ENCODE peak calls at places on chromosomes 6 and 20, in four cellular contexts. H, S, W and C are unnamed samples.

GRCh38 chr6:9482030-9482731 is 932.7 kb downstream of the TFAP2A start:
- DNase-seq in H (no peak), S (peak; percentile 92), W (no peak), C (no peak)

GRCh38 chr6:35970181-35970580 is 49.3 kb upstream of the SRPK1 start:
- DNase-seq in S (peak; percentile 59), W (no peak), H (no peak), C (no peak)

GRCh38 chr6:73642530-73642929 is 11.3 kb downstream of the SLC17A5 start:
- DNase-seq in S (no peak), H (no peak), W (no peak), C (no peak)

GRCh38 chr20:8664778-8665177 is 404.1 kb upstream of the PLCB4 start:
- DNase-seq in S (no peak), W (no peak), H (no peak), C (peak; percentile 15)

GRCh38 chr20:58661298-58662141 is 10.4 kb downstream of the STX16 start:
- DNase-seq in H (no peak), W (peak; percentile 23), S (no peak), C (no peak)

GRCh38 chr6:124962617-124963415 is 579 bp downstream of the RNF217 start:
- DNase-seq in W (no peak), H (peak; percentile 48), S (peak; percentile 52), C (peak; percentile 80)

GRCh38 chr20:1301031-1301529 is 27.9 kb downstream of the SDCBP2 start:
- DNase-seq in H (no peak), W (no peak), S (peak; percentile 53), C (peak; percentile 77)

GRCh38 chr6:137283940-137284910 is 65.0 kb upstream of the IFNGR1 start:
- DNase-seq in W (no peak), H (no peak), S (no peak), C (no peak)

GRCh38 chr6:75157336-75157735 is 48.5 kb downstream of the COL12A1 start:
- DNase-seq in W (no peak), S (no peak), H (no peak), C (no peak)

GRCh38 chr6:138007014-138007472 is 100.2 kb downstream of the PERP start:
- DNase-seq in H (no peak), S (peak; percentile 31), W (no peak), C (peak; percentile 73)

GRCh38 chr20:57395111-57395959 is 4.1 kb downstream of the RBM38 start:
- DNase-seq in S (peak; percentile 50), H (peak; percentile 95), W (no peak), C (peak; percentile 92)

GRCh38 chr6:41176189-41176588 is 13.3 kb upstream of the TREM2 start:
- DNase-seq in W (no peak), S (no peak), H (no peak), C (no peak)

GRCh38 chr6:18117136-18117535 is 5.3 kb downstream of the NHLRC1 start:
- DNase-seq in H (no peak), W (no peak), S (no peak), C (no peak)

GRCh38 chr6:36122495-36123269 is 7.6 kb upstream of the MAPK13 start:
- DNase-seq in H (peak; percentile 19), S (no peak), W (no peak), C (peak; percentile 5)

GRCh38 chr20:25136643-25137559 is 55.0 kb upstream of the VSX1 start:
- DNase-seq in S (peak; percentile 93), H (peak; percentile 52), W (no peak), C (no peak)

GRCh38 chr6:119276211-119276610 is 73.3 kb downstream of the MAN1A1 start:
- DNase-seq in S (peak; percentile 25), W (no peak), H (no peak), C (no peak)

GRCh38 chr6:129609635-129610034 is 100.3 kb downstream of the ARHGAP18 start:
- DNase-seq in W (no peak), H (no peak), S (no peak), C (no peak)

GRCh38 chr20:35720165-35721123 is 21.2 kb downstream of the ROMO1 start:
- DNase-seq in W (no peak), H (no peak), S (no peak), C (no peak)

GRCh38 chr20:50353289-50353961 is 156.8 kb upstream of the PTPN1 start:
- DNase-seq in W (no peak), S (no peak), H (peak; percentile 35), C (no peak)

GRCh38 chr20:35776513-35777101 is 4.8 kb downstream of the PHF20 start:
- DNase-seq in H (peak; percentile 88), W (no peak), S (peak; percentile 57), C (no peak)

GRCh38 chr20:50815162-50815989 is 20.5 kb downstream of the BCAS4 start:
- DNase-seq in W (no peak), S (peak; percentile 71), H (no peak), C (no peak)

GRCh38 chr6:5261545-5262109 is 314 bp downstream of the FARS2 start:
- DNase-seq in S (peak; percentile 6), H (no peak), W (no peak), C (no peak)

GRCh38 chr6:142167071-142167470 is 20.0 kb downstream of the VTA1 start:
- DNase-seq in H (no peak), W (no peak), S (no peak), C (no peak)

GRCh38 chr6:15365273-15365687 is 119.4 kb downstream of the JARID2 start:
- DNase-seq in S (peak; percentile 82), W (no peak), H (peak; percentile 93), C (peak; percentile 45)

GRCh38 chr6:65903992-65904391 is 197.0 kb upstream of the EYS start:
- DNase-seq in S (no peak), H (no peak), W (no peak), C (no peak)

GRCh38 chr6:137949686-137950390 is 82.8 kb downstream of the TNFAIP3 start:
- DNase-seq in S (no peak), H (no peak), W (peak; percentile 13), C (no peak)

GRCh38 chr6:66897576-66897975 is 1190.5 kb upstream of the EYS start:
- DNase-seq in W (no peak), S (peak; percentile 37), H (no peak), C (no peak)

GRCh38 chr6:52352239-52353008 is 9.5 kb upstream of the PAQR8 start:
- DNase-seq in W (no peak), H (no peak), S (peak; percentile 95), C (no peak)

GRCh38 chr6:80638222-80639055 is 532.0 kb downstream of the BCKDHB start:
- DNase-seq in H (peak; percentile 63), S (peak; percentile 97), W (no peak), C (no peak)

GRCh38 chr6:47352966-47353365 is 43.3 kb upstream of the TNFRSF21 start:
- DNase-seq in S (no peak), W (no peak), H (no peak), C (no peak)

GRCh38 chr6:47352169-47352568 is 42.5 kb upstream of the TNFRSF21 start:
- DNase-seq in H (no peak), W (no peak), S (no peak), C (no peak)

GRCh38 chr6:47353822-47354221 is 44.1 kb upstream of the TNFRSF21 start:
- DNase-seq in H (no peak), S (no peak), W (no peak), C (no peak)

GRCh38 chr6:47348316-47348863 is 38.7 kb upstream of the TNFRSF21 start:
- DNase-seq in H (no peak), W (no peak), S (no peak), C (no peak)

GRCh38 chr6:47349931-47350330 is 40.2 kb upstream of the TNFRSF21 start:
- DNase-seq in S (no peak), W (no peak), H (no peak), C (no peak)
- H3K36me3 ChIP-seq in S (no peaks in the 10 kb centered on the region), W (no peaks in the 10 kb centered on the region), H (no peaks in the 10 kb centered on the region), C (no peaks in the 10 kb centered on the region)

GRCh38 chr6:168157272-168158007 is 78.4 kb upstream of the FRMD1 start:
- DNase-seq in S (peak; percentile 35), W (no peak), H (peak; percentile 41), C (peak; percentile 69)

GRCh38 chr6:168156742-168157265 is 77.8 kb upstream of the FRMD1 start:
- DNase-seq in W (no peak), S (no peak), H (no peak), C (no peak)

GRCh38 chr6:168155193-168155592 is 76.2 kb upstream of the FRMD1 start:
- DNase-seq in W (no peak), S (peak; percentile 12), H (no peak), C (no peak)

GRCh38 chr6:168154263-168154917 is 75.4 kb upstream of the FRMD1 start:
- DNase-seq in H (no peak), S (no peak), W (no peak), C (no peak)

GRCh38 chr6:168155821-168156741 is 77.1 kb upstream of the FRMD1 start:
- DNase-seq in S (no peak), H (no peak), W (no peak), C (no peak)
- H3K4me3 ChIP-seq in S (no peak overlapping the region), H (no peak overlapping the region), W (no peak overlapping the region), C (no peak overlapping the region)

DNA sequence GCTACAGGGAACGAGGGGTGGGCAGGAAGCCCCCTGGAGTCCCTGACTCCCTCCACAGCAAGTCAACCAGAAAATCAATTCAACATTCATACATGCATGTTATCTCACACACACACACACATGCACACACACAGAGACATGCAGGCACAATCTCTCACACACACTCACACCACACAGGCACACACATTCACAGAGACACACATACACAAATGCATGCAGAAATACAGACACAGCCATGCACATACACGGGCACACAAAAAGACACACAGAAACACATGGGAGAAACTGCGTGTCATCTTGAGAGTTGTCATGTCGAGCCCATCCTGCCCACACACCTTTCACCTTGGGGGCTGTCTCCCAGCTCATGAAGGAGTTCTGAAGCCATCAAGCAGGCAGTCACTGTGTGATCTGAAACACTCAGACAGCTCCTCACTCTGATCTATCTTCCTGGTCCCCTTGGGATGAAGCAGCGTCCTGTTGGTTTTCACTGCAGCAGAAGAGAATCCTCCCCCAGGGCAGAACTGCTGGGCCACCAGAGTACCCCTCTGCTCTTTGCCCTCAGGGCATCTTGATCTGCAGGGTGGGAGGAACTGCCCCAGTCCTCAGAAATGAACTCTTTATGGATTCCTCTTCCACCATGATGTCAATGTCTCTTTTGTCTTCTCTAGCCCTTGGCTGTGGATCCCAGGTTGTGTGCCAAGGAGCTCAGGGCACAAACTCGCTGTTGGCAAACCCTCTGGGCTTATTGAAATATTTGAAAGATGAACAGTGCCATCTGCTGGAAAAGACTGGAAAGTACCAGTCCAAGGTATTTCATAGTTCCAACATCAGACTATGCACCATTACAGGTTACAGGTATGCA is 8.8 kb downstream of the RAET1L start:
- DNase-seq in W (peak; percentile 50), S (peak; percentile 71), H (peak; percentile 78), C (peak; percentile 78)
- H3K27me3 ChIP-seq in W (peaks cover 37% of the 10 kb centered on the region), S (peaks cover 34% of the 10 kb centered on the region), H (peaks cover 41% of the 10 kb centered on the region), C (peaks cover 55% of the 10 kb centered on the region)

GRCh38 chr6:132964101-132964867 is 149.9 kb downstream of the RPS12 start:
- DNase-seq in W (no peak), S (peak; percentile 86), H (no peak), C (no peak)
- H3K36me3 ChIP-seq in W (no peaks in the 10 kb centered on the region), S (no peaks in the 10 kb centered on the region), H (no peaks in the 10 kb centered on the region), C (no peaks in the 10 kb centered on the region)

DNA sequence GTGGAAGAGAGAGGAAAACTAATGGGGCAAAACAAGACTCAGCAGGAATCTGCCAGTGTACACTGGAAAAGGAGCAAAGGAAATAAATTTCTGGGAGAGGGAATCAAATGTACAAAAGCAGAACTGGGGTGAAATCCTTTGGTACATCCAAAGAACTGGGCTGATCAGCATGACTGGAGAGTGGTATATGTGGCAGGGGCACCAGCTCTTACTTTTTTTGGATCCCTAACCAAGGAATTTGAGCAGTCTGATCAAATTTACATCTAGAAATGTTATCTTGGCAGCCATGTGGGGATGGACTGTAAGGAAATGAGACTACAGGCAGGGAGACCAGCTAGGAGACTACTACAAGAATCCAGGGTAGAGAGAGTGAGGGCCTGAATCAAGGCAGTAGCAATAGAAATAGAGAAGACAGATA is 1.2 kb upstream of the ZSCAN31 start:
- DNase-seq in H (no peak), S (peak; percentile 5), W (no peak), C (no peak)
- H3K4me3 ChIP-seq in H (no peak overlapping the region), S (no peak overlapping the region), W (peak overlapping the region; percentile 78), C (peak overlapping the region; percentile 53)